ENCODE peak calls at places on chromosomes 7 and 10, in ten cellular contexts. K is GM23338, H is astrocyte, G is mammary epithelial cell, F is MM.1S, S is fibroblast of lung, D is endothelial cell of umbilical vein, Z is IMR-90, X is A549, U is HepG2. Y is an unnamed sample.
A peak's percentile ranks its signal among the peaks of the same experiment; 100 is the strongest.

GRCh38 chr7:12719978-12720377 is 32.5 kb downstream of the ARL4A start:
- DNase-seq in X (no peak), Z (peak; percentile 17), S (peak; percentile 2), K (no peak), F (no peak), H (no peak), U (no peak), D (peak; percentile 86), G (no peak), Y (no peak)

GRCh38 chr10:125064681-125065492 is 95.5 kb downstream of the CTBP2 start:
- DNase-seq in Z (peak; percentile 49), H (peak; percentile 91), G (peak; percentile 98), X (no peak), D (no peak), F (peak; percentile 94), K (peak; percentile 58), U (no peak), S (peak; percentile 91), Y (peak; percentile 88)

GRCh38 chr10:19803676-19804075 is 12.6 kb upstream of the PLXDC2 start:
- DNase-seq in D (no peak), Z (no peak), S (no peak), U (no peak), F (no peak), X (no peak), K (no peak), G (no peak), H (no peak), Y (no peak)

GRCh38 chr10:43376828-43377227 is 5.4 kb downstream of the FXYD4 start:
- DNase-seq in S (no peak), D (no peak), K (no peak), G (no peak), F (no peak), U (no peak), H (no peak), Z (no peak), X (no peak), Y (no peak)

GRCh38 chr7:150515752-150516151 is 1.1 kb downstream of the GIMAP7 start:
- DNase-seq in K (no peak), D (peak; percentile 52), F (no peak), Z (no peak), X (no peak), S (no peak), U (no peak), G (no peak), H (no peak), Y (no peak)

GRCh38 chr10:24617771-24618396 is 105.8 kb downstream of the ARHGAP21 start:
- DNase-seq in S (peak; percentile 30), H (peak; percentile 5), U (peak; percentile 50), X (peak; percentile 78), G (peak; percentile 17), K (peak; percentile 90), Z (peak; percentile 31), F (peak; percentile 48), D (peak; percentile 59), Y (no peak)

GRCh38 chr7:45646207-45646821 is 72.1 kb downstream of the ADCY1 start:
- DNase-seq in U (no peak), Z (no peak), X (no peak), D (no peak), G (no peak), H (no peak), F (no peak), K (no peak), S (no peak), Y (no peak)

GRCh38 chr10:132185601-132186487 is 904 bp upstream of the DPYSL4 start:
- DNase-seq in H (no peak), X (no peak), K (peak; percentile 76), D (peak; percentile 26), Z (peak; percentile 12), F (no peak), U (no peak), S (peak; percentile 20), G (peak; percentile 42), Y (peak; percentile 95)

GRCh38 chr7:29146082-29146706 is at the start of gene CPVL:
- DNase-seq in Z (no peak), X (no peak), H (no peak), G (no peak), U (peak; percentile 71), K (peak; percentile 76), F (no peak), S (peak; percentile 14), D (no peak), Y (no peak)

GRCh38 chr7:99267530-99268360 is 4.9 kb upstream of the MYH16 start:
- DNase-seq in D (peak; percentile 76), H (peak; percentile 90), K (no peak), G (peak; percentile 99), X (peak; percentile 81), Z (peak; percentile 94), S (peak; percentile 94), U (peak; percentile 85), F (no peak), Y (peak; percentile 97)

GRCh38 chr10:79014796-79015195 is 54.0 kb upstream of the ZMIZ1 start:
- DNase-seq in Z (no peak), X (no peak), S (no peak), G (no peak), F (no peak), K (no peak), H (no peak), U (no peak), D (no peak), Y (peak; percentile 49)

GRCh38 chr7:43647314-43647691 is 64.4 kb downstream of the STK17A start:
- DNase-seq in H (peak; percentile 96), X (no peak), F (no peak), D (peak; percentile 98), U (no peak), K (peak; percentile 83), Z (peak; percentile 89), S (peak; percentile 97), G (no peak), Y (no peak)
- H3K4me2 ChIP-seq in H (peak overlapping the region; percentile 72), X (peak overlapping the region; percentile 75), F (peak overlapping the region; percentile 92), D (peak overlapping the region; percentile 90), U (no peak overlapping the region), K (peak overlapping the region; percentile 69), Z (peak overlapping the region; percentile 75), S (peak overlapping the region; percentile 89), G (peak overlapping the region; percentile 79), Y (peak overlapping the region; percentile 77)

DNA sequence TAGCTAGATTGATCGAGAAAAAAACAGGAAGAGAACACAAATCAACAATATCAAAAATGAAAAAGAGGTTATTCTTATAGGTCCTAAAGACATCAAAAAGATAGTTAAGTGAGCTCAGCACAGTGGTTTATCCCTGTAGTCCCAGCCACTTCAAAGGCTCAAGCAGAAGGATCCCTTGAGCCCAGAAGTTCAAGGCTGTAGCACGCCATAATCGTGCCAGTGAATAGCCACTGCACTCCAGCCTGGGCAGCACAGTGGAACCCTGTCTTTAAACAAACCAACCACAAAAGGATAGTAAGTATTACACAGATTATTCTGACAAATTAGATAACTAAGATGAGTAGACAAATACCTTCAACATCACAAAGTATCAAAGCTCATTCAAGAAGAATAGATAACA is 83.2 kb downstream of the HBP1 start:
- DNase-seq in S (no peak), G (no peak), D (no peak), U (peak; percentile 42), H (no peak), Z (no peak), F (no peak), K (no peak), X (no peak), Y (no peak)
- H3K4me2 ChIP-seq in S (no peak overlapping the region), G (no peak overlapping the region), D (no peak overlapping the region), U (no peak overlapping the region), H (no peak overlapping the region), Z (no peak overlapping the region), F (no peak overlapping the region), K (no peak overlapping the region), X (no peak overlapping the region), Y (no peak overlapping the region)

GRCh38 chr7:74099031-74099430 is 15.4 kb downstream of the LIMK1 start:
- DNase-seq in Z (no peak), X (no peak), D (no peak), F (no peak), K (no peak), G (no peak), H (no peak), S (no peak), U (no peak), Y (no peak)

GRCh38 chr7:74103219-74103772 is 19.7 kb downstream of the LIMK1 start:
- DNase-seq in U (no peak), D (no peak), K (no peak), Z (no peak), H (no peak), S (no peak), G (no peak), X (no peak), F (no peak), Y (no peak)

GRCh38 chr7:74097937-74098614 is 14.5 kb downstream of the LIMK1 start:
- DNase-seq in X (peak; percentile 30), D (peak; percentile 62), S (peak; percentile 99), F (no peak), U (no peak), H (peak; percentile 98), K (no peak), Z (peak; percentile 96), G (peak; percentile 92), Y (peak; percentile 99)

GRCh38 chr7:74104702-74105101 is 21.1 kb downstream of the LIMK1 start:
- DNase-seq in X (no peak), F (no peak), H (peak; percentile 50), K (no peak), S (peak; percentile 67), D (no peak), Z (peak; percentile 54), G (peak; percentile 46), U (no peak), Y (peak; percentile 80)

GRCh38 chr7:74101061-74101681 is 17.6 kb downstream of the LIMK1 start:
- DNase-seq in S (no peak), D (no peak), K (no peak), H (no peak), G (no peak), Z (no peak), U (no peak), F (no peak), X (no peak), Y (no peak)
- H3K4me2 ChIP-seq in S (no peak overlapping the region), D (no peak overlapping the region), K (no peak overlapping the region), H (no peak overlapping the region), G (no peak overlapping the region), Z (no peak overlapping the region), U (no peak overlapping the region), F (no peak overlapping the region), X (no peak overlapping the region), Y (no peak overlapping the region)

GRCh38 chr10:126215767-126216166 is 172.5 kb downstream of the ADAM12 start:
- DNase-seq in F (no peak), K (no peak), G (no peak), H (no peak), U (no peak), X (no peak), D (no peak), Z (no peak), S (peak; percentile 26), Y (no peak)

GRCh38 chr10:126218778-126219649 is 169.3 kb downstream of the ADAM12 start:
- DNase-seq in D (no peak), Z (no peak), K (no peak), X (no peak), H (no peak), F (no peak), G (no peak), U (no peak), S (no peak), Y (no peak)

GRCh38 chr10:126218174-126218573 is 170.1 kb downstream of the ADAM12 start:
- DNase-seq in S (no peak), F (no peak), G (no peak), X (no peak), Z (no peak), H (no peak), K (no peak), D (no peak), U (no peak), Y (no peak)

GRCh38 chr10:126214679-126215078 is 173.6 kb downstream of the ADAM12 start:
- DNase-seq in G (no peak), K (no peak), H (no peak), Z (no peak), S (no peak), U (no peak), D (no peak), X (no peak), F (no peak), Y (no peak)

GRCh38 chr10:126216221-126216701 is 172.0 kb downstream of the ADAM12 start:
- DNase-seq in S (peak; percentile 86), G (no peak), H (peak; percentile 88), X (no peak), Z (peak; percentile 28), K (no peak), D (no peak), U (no peak), F (no peak), Y (no peak)
- H3K4me2 ChIP-seq in S (no peak overlapping the region), G (no peak overlapping the region), H (peak overlapping the region; percentile 3), X (no peak overlapping the region), Z (no peak overlapping the region), K (no peak overlapping the region), D (no peak overlapping the region), U (no peak overlapping the region), F (no peak overlapping the region), Y (peak overlapping the region; percentile 22)